ENCODE peak calls at places on chromosomes 13 and 19, in five cellular contexts. Y, B, S, V and T are unnamed samples.

GRCh38 chr19:3620817-3621547 is 5.6 kb downstream of the CACTIN start:
- DNase-seq in Y (no peak), B (no peak), S (no peak), V (no peak), T (no peak)

GRCh38 chr13:73060251-73061160 is 1.7 kb downstream of the KLF5 start:
- DNase-seq in Y (peak), B (no peak), S (no peak), V (no peak), T (peak)

GRCh38 chr19:9323557-9323918 is 441 bp upstream of the ZNF559 start:
- DNase-seq in Y (peak), B (peak), S (no peak), V (peak), T (peak)

GRCh38 chr19:42279902-42280760 is 11.1 kb downstream of the CIC start:
- DNase-seq in Y (peak), B (peak), S (peak), V (peak), T (peak)

GRCh38 chr19:42325896-42326771 is 699 bp downstream of the MEGF8 start:
- DNase-seq in Y (no peak), B (no peak), S (no peak), V (no peak), T (peak)

GRCh38 chr13:47457631-47458030 is 543.4 kb downstream of the SUCLA2 start:
- DNase-seq in Y (no peak), B (no peak), S (no peak), V (no peak), T (no peak)

GRCh38 chr19:36111200-36111539 is 227 bp downstream of the OVOL3 start:
- DNase-seq in Y (no peak), B (no peak), S (no peak), V (no peak), T (no peak)

GRCh38 chr19:34482380-34483250 is 1.1 kb downstream of the WTIP start:
- DNase-seq in Y (peak), B (no peak), S (peak), V (no peak), T (no peak)

GRCh38 chr19:37007587-37008220 is 70.5 kb upstream of the ZNF420 start:
- DNase-seq in Y (no peak), B (no peak), S (no peak), V (no peak), T (no peak)

GRCh38 chr13:113832204-113832603 is 31.7 kb downstream of the GAS6 start:
- DNase-seq in Y (no peak), B (no peak), S (no peak), V (no peak), T (no peak)

GRCh38 chr19:29610574-29611271 is 4.6 kb downstream of the POP4 start:
- DNase-seq in Y (peak), B (peak), S (peak), V (peak), T (peak)

GRCh38 chr19:18202759-18203407 is 959 bp downstream of the RAB3A start:
- DNase-seq in Y (no peak), B (no peak), S (peak), V (no peak), T (peak)

GRCh38 chr19:36796714-36796999 is 24.1 kb upstream of the ZNF850 start:
- DNase-seq in Y (no peak), B (no peak), S (no peak), V (no peak), T (no peak)

GRCh38 chr13:49165798-49166752 is 54.1 kb upstream of the MLNR start:
- DNase-seq in Y (no peak), B (no peak), S (no peak), V (no peak), T (peak)

GRCh38 chr13:92136449-92137180 is 738.2 kb downstream of the GPC5 start:
- DNase-seq in Y (no peak), B (no peak), S (no peak), V (no peak), T (no peak)

GRCh38 chr19:287381-287871 is 3.8 kb downstream of the PLPP2 start:
- DNase-seq in Y (no peak), B (no peak), S (no peak), V (no peak), T (no peak)

GRCh38 chr19:57559008-57559403 is 657 bp downstream of the ZNF550 start:
- DNase-seq in Y (peak), B (peak), S (no peak), V (no peak), T (peak)

GRCh38 chr19:28956971-28957370 is 256.0 kb downstream of the UQCRFS1 start:
- DNase-seq in Y (no peak), B (no peak), S (no peak), V (no peak), T (no peak)

GRCh38 chr13:79803939-79804487 is 323.1 kb downstream of the NDFIP2 start:
- DNase-seq in Y (no peak), B (peak), S (no peak), V (no peak), T (no peak)

GRCh38 chr13:47215741-47216140 is 318.9 kb upstream of the HTR2A start:
- DNase-seq in Y (no peak), B (no peak), S (no peak), V (no peak), T (no peak)

GRCh38 chr13:25819856-25820530 is 231.8 kb downstream of the SHISA2 start:
- DNase-seq in Y (no peak), B (no peak), S (no peak), V (no peak), T (no peak)

GRCh38 chr19:1882089-1882785 is 3.1 kb downstream of the ABHD17A start:
- DNase-seq in Y (peak), B (no peak), S (no peak), V (no peak), T (no peak)

GRCh38 chr13:106113796-106114195 is 421.7 kb downstream of the EFNB2 start:
- DNase-seq in Y (no peak), B (no peak), S (no peak), V (no peak), T (no peak)
- TF ChIP-seq MAX in Y (no peak), B (no peak), S (no peak), V (no peak), T (no peak)

GRCh38 chr19:11374449-11375142 is at the start of gene SWSAP1:
- DNase-seq in Y (peak), B (peak), S (peak), V (peak), T (peak)
- TF ChIP-seq POLR2A in Y (peak), B (peak), S (peak), V (peak), T (peak)

GRCh38 chr13:98983182-98983581 is 5.3 kb upstream of the DOCK9 start:
- DNase-seq in Y (peak), B (no peak), S (no peak), V (no peak), T (no peak)
- H3K4me3 ChIP-seq in Y (no peak), B (no peak), S (no peak), V (no peak), T (no peak)

DNA sequence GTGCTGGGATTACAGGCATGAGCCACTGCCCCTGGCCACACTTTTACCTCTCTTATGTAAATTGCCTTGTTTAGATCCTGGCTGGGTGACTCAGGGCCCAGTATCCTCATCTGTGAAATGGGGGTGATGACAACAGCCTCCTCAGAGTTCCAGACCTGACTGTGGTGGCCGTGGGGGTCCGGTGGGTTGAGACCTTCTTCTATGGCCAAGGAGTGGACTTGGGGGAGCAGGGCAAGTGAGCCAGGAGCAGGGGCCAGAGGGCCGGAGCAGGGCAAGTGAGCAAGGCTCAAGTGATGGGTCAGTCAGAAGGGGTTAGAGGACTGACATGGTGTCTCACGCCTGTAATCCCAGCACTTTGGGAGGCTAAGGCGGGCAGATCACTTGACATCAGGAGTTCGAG is 28.7 kb upstream of the ADGRE5 start:
- DNase-seq in Y (no peak), B (no peak), S (no peak), V (no peak), T (no peak)
- TF ChIP-seq MAX in Y (no peak), B (no peak), S (no peak), V (no peak), T (no peak)

GRCh38 chr19:38320969-38321339 is 1.3 kb downstream of the KCNK6 start:
- DNase-seq in Y (no peak), B (no peak), S (no peak), V (no peak), T (no peak)

GRCh38 chr19:38317104-38317612 is 1.4 kb upstream of the YIF1B start:
- DNase-seq in Y (peak), B (no peak), S (no peak), V (no peak), T (peak)

GRCh38 chr19:38318595-38319142 is 976 bp upstream of the KCNK6 start:
- DNase-seq in Y (peak), B (no peak), S (no peak), V (no peak), T (no peak)

GRCh38 chr19:38321646-38322323 is 2.1 kb downstream of the KCNK6 start:
- DNase-seq in Y (no peak), B (no peak), S (no peak), V (no peak), T (no peak)

GRCh38 chr19:38319421-38320258 is at the start of gene KCNK6:
- DNase-seq in Y (peak), B (no peak), S (peak), V (no peak), T (peak)
- TF ChIP-seq POLR2A in Y (no peak), B (no peak), S (peak), V (peak), T (no peak)

GRCh38 chr13:93227906-93228801 is 1.5 kb downstream of the GPC6 start:
- DNase-seq in Y (no peak), B (peak), S (peak), V (no peak), T (no peak)

GRCh38 chr13:93226065-93226622 is 463 bp upstream of the GPC6 start:
- DNase-seq in Y (no peak), B (peak), S (no peak), V (no peak), T (no peak)

GRCh38 chr13:93227280-93227905 is 786 bp downstream of the GPC6 start:
- DNase-seq in Y (no peak), B (peak), S (peak), V (no peak), T (no peak)

GRCh38 chr13:93225610-93226009 is 997 bp upstream of the GPC6 start:
- DNase-seq in Y (no peak), B (no peak), S (no peak), V (no peak), T (no peak)

GRCh38 chr13:93226623-93227279 is at the start of gene GPC6:
- DNase-seq in Y (no peak), B (peak), S (no peak), V (no peak), T (no peak)
- H3K4me3 ChIP-seq in Y (no peak), B (peak), S (peak), V (no peak), T (no peak)

DNA sequence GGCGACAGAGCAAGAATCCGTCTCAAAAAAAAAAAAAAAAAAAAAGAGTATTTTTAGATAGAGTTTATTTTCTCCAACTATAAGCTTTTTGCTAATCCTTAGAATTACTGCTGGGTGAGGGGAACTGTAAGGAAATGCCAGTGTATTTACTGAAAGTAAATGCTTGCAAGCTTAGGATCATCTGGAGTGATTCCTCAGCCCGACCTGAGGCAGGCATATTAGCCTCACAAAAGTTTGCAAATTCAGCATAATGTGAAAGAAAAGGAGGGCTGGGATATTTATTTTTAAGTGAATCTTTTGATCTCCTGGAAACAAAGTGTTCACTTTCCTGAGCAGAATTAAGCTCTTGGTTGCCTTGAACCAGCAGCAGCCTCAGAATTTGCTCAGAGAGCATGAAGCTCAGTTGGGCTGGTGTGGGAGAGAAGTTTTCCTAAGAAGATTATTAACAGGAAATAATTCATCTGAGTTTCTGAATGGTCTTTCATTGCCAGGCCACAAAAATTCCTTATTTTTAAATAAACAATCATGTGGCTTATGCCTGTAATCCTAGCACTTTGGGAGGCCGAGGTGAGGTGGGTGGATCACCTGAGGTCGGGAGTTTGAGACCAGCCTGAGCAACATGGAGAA is 24.7 kb upstream of the SPATA13 start:
- DNase-seq in Y (no peak), B (no peak), S (no peak), V (no peak), T (no peak)
- TF ChIP-seq MAX in Y (no peak), B (no peak), S (no peak), V (no peak), T (no peak)